ENCODE peak calls at places on chromosomes 11 and 22, in ten cellular contexts. N, B, U, A, R, S, D, T, X and G are unnamed samples.

GRCh38 chr11:8813658-8814057 is 97.3 kb upstream of the AKIP1 start:
- DNase-seq in A (peak; percentile 94), X (peak; percentile 92), R (peak; percentile 86), U (peak; percentile 78), S (peak; percentile 72), D (peak; percentile 75), N (peak; percentile 86), T (peak; percentile 80), B (peak; percentile 66), G (peak; percentile 31)

GRCh38 chr11:119615003-119615878 is 113.8 kb downstream of the NECTIN1 start:
- DNase-seq in T (no peak), R (no peak), N (peak; percentile 21), B (no peak), S (peak; percentile 83), A (peak; percentile 78), D (no peak), X (peak; percentile 68), U (peak; percentile 64), G (no peak)

GRCh38 chr11:76206327-76207081 is at the start of gene WNT11:
- DNase-seq in X (peak; percentile 6), B (peak; percentile 67), R (no peak), D (peak; percentile 41), N (peak; percentile 23), U (no peak), S (peak; percentile 38), A (peak; percentile 25), T (peak; percentile 61), G (peak; percentile 73)

GRCh38 chr11:70578371-70578770 is 180.0 kb downstream of the CTTN start:
- DNase-seq in R (no peak), N (no peak), X (no peak), A (no peak), D (no peak), T (no peak), B (no peak), S (no peak), U (no peak), G (no peak)

GRCh38 chr11:12755510-12755909 is 81.3 kb downstream of the TEAD1 start:
- DNase-seq in R (no peak), U (no peak), A (no peak), S (no peak), B (no peak), N (no peak), D (no peak), X (no peak), T (no peak), G (no peak)

GRCh38 chr11:35112056-35112845 is 26.7 kb upstream of the CD44 start:
- DNase-seq in D (no peak), B (no peak), X (no peak), A (no peak), N (no peak), R (no peak), U (peak; percentile 34), S (peak; percentile 19), T (no peak), G (no peak)

GRCh38 chr11:76267563-76267962 is 61.3 kb upstream of the WNT11 start:
- DNase-seq in R (no peak), S (no peak), D (no peak), U (no peak), B (no peak), X (peak; percentile 17), A (peak; percentile 67), T (no peak), N (no peak), G (no peak)

GRCh38 chr11:16779436-16779835 is 41.0 kb downstream of the C11orf58 start:
- DNase-seq in X (no peak), R (no peak), B (no peak), D (no peak), S (no peak), U (no peak), T (no peak), A (no peak), N (peak; percentile 88), G (no peak)

GRCh38 chr11:36312593-36312990 is 16.5 kb downstream of the PRR5L start:
- DNase-seq in N (no peak), B (no peak), U (peak; percentile 66), T (no peak), A (peak; percentile 78), X (peak; percentile 94), S (peak; percentile 23), D (no peak), R (no peak), G (no peak)

GRCh38 chr22:30855677-30856518 is 112.7 kb downstream of the MORC2 start:
- DNase-seq in T (no peak), X (no peak), N (no peak), B (no peak), S (no peak), U (no peak), A (peak; percentile 38), D (no peak), R (no peak), G (no peak)

GRCh38 chr11:115644846-115645245 is 140.6 kb upstream of the CADM1 start:
- DNase-seq in A (no peak), U (no peak), X (peak; percentile 73), T (no peak), D (no peak), R (no peak), N (no peak), B (no peak), S (no peak), G (no peak)

GRCh38 chr22:50341977-50342650 is 1.0 kb upstream of the PPP6R2 start:
- DNase-seq in X (peak; percentile 80), S (peak; percentile 51), R (peak; percentile 88), D (peak; percentile 99), U (peak; percentile 83), B (peak; percentile 87), N (peak; percentile 90), T (peak; percentile 88), A (peak; percentile 89), G (peak; percentile 93)

GRCh38 chr11:132605794-132606570 is 926.3 kb downstream of the OPCML start:
- DNase-seq in D (no peak), T (no peak), A (no peak), R (no peak), N (no peak), U (no peak), X (no peak), B (no peak), S (no peak), G (no peak)

GRCh38 chr11:130719516-130719915 is 196.8 kb downstream of the SNX19 start:
- DNase-seq in S (no peak), N (no peak), X (peak; percentile 42), A (peak; percentile 82), R (no peak), T (no peak), D (no peak), U (peak; percentile 46), B (no peak), G (no peak)

GRCh38 chr22:35589071-35589735 is 27.9 kb downstream of the MB start:
- DNase-seq in N (peak; percentile 73), A (peak; percentile 88), S (peak; percentile 87), U (peak; percentile 98), T (peak; percentile 79), D (no peak), R (peak; percentile 74), X (peak; percentile 43), B (no peak), G (no peak)
- TF ChIP-seq CTCF in N (no peak), A (no peak), S (no peak), U (peak; percentile 16), T (no peak), D (no peak), R (no peak), X (no peak), B (no peak), G (no peak)

GRCh38 chr11:72003776-72004171 is 5.1 kb downstream of the IL18BP start:
- DNase-seq in A (no peak), U (no peak), T (no peak), X (no peak), R (no peak), N (no peak), S (no peak), D (no peak), B (no peak), G (no peak)

GRCh38 chr11:72004515-72005346 is 6.0 kb downstream of the IL18BP start:
- DNase-seq in R (no peak), D (no peak), S (no peak), X (no peak), T (no peak), U (no peak), N (no peak), B (no peak), A (no peak), G (no peak)

GRCh38 chr11:72006309-72007088 is 7.8 kb downstream of the IL18BP start:
- DNase-seq in B (no peak), X (no peak), N (no peak), T (no peak), S (no peak), D (no peak), U (no peak), R (no peak), A (no peak), G (no peak)

GRCh38 chr11:72007089-72007476 is 8.4 kb downstream of the IL18BP start:
- DNase-seq in B (no peak), U (no peak), N (no peak), X (no peak), D (no peak), R (no peak), A (no peak), T (no peak), S (no peak), G (no peak)

GRCh38 chr11:72005347-72006260 is 6.9 kb downstream of the IL18BP start:
- DNase-seq in R (no peak), U (no peak), N (no peak), X (no peak), D (no peak), B (no peak), S (no peak), T (no peak), A (no peak), G (no peak)
- TF ChIP-seq CTCF in R (no peak), U (no peak), N (no peak), X (no peak), D (no peak), B (no peak), S (no peak), T (no peak), A (no peak), G (no peak)

GRCh38 chr11:32905028-32905667 is 12.5 kb downstream of the QSER1 start:
- DNase-seq in N (no peak), A (peak; percentile 5), S (no peak), X (peak; percentile 44), R (no peak), D (no peak), B (no peak), T (no peak), U (no peak), G (no peak)
- TF ChIP-seq CTCF in N (no peak), A (no peak), S (no peak), X (no peak), R (no peak), D (no peak), B (no peak), T (no peak), U (no peak), G (no peak)

DNA sequence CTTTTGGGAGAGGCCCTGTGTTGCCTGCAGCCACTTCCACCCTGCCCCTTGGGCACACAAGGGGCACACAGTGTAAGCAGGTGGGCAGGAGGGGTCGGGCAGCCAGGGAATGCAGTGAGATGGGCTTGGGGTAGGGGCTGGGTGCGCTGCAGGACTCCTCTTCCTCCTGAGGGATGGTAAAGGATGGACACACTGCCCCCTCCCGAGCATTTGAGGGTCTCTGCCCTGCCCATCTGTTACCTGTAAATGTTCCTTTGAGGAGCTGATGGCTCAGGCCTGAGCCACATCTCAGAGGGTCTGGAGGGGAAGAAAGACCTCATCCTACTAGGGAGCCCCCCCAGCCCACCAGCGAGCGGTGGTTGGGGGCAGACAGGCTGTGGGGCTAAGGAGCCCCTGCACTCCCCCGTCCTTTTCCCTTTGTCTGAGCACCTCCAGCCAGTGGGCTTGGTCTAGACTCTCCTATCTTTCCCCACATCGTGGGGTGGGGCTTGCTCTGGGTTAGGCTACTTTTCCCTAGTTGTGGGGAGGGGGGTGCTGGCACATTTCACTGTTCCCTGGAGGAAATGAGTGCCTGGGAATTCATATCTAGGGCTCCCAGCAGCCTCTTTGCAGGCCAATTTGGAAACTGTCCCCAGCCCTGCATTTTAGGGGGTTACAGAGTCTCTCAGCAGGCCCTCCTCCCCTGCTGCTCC is 1.7 kb upstream of the TSSC4 start:
- DNase-seq in B (no peak), T (no peak), X (no peak), A (no peak), N (no peak), U (no peak), D (no peak), S (no peak), R (no peak), G (no peak)
- TF ChIP-seq CTCF in B (peak; percentile 8), T (peak; percentile 15), X (no peak), A (no peak), N (no peak), U (no peak), D (no peak), S (no peak), R (no peak), G (no peak)